ENCODE peak calls at places on chromosomes 6 and 20, in four cellular contexts. I is K562, X is SK-N-SH, U is HepG2. K is an unnamed sample.

GRCh38 chr20:47561175-47561574 is 59.5 kb downstream of the NCOA3 start:
- DNase-seq in I (no peak), U (no peak), X (no peak), K (no peak)

GRCh38 chr6:133854633-133855598 is 34.0 kb upstream of the TCF21 start:
- DNase-seq in I (no peak), U (peak), X (peak), K (no peak)

GRCh38 chr6:141169419-141169818 is 963.3 kb upstream of the GJE1 start:
- DNase-seq in I (no peak), X (no peak), U (no peak), K (no peak)

GRCh38 chr20:57835462-57836455 is 125.9 kb upstream of the PMEPA1 start:
- DNase-seq in X (no peak), U (no peak), I (no peak), K (no peak)

GRCh38 chr6:47250302-47250701 is 59.4 kb downstream of the TNFRSF21 start:
- DNase-seq in X (no peak), U (no peak), I (no peak), K (no peak)

GRCh38 chr6:16344756-16345155 is 106.4 kb downstream of the GMPR start:
- DNase-seq in X (no peak), I (no peak), U (no peak), K (no peak)

GRCh38 chr20:21251278-21251677 is 51.9 kb upstream of the XRN2 start:
- DNase-seq in U (no peak), X (no peak), I (no peak), K (no peak)

GRCh38 chr6:39353698-39354315 is 31.3 kb upstream of the KCNK16 start:
- DNase-seq in X (no peak), I (no peak), U (no peak), K (no peak)

GRCh38 chr6:43763133-43763797 is 6.7 kb upstream of the VEGFA start:
- DNase-seq in X (no peak), U (no peak), I (no peak), K (no peak)

GRCh38 chr6:26157150-26157837 is 70.1 kb downstream of the HFE start:
- DNase-seq in X (peak), I (peak), U (no peak), K (no peak)

GRCh38 chr6:42295181-42295580 is 77.5 kb upstream of the MRPS10 start:
- DNase-seq in I (no peak), U (no peak), X (no peak), K (no peak)

GRCh38 chr6:127539292-127539691 is 20.2 kb upstream of the MTCL3 start:
- DNase-seq in U (no peak), I (no peak), X (peak), K (no peak)

GRCh38 chr6:165183496-165184140 is 125.8 kb downstream of the C6orf118 start:
- DNase-seq in X (no peak), U (no peak), I (no peak), K (no peak)

GRCh38 chr20:50110141-50111047 is 2.6 kb downstream of the UBE2V1 start:
- DNase-seq in U (peak), I (no peak), X (no peak), K (no peak)

GRCh38 chr6:148459228-148459627 is 116.6 kb downstream of the SASH1 start:
- DNase-seq in X (no peak), U (no peak), I (no peak), K (no peak)

GRCh38 chr20:7926323-7926722 is 13.9 kb downstream of the HAO1 start:
- DNase-seq in X (no peak), U (no peak), I (no peak), K (no peak)

GRCh38 chr6:136751991-136752390 is 40.3 kb downstream of the MAP3K5 start:
- DNase-seq in I (no peak), X (no peak), U (no peak), K (no peak)

GRCh38 chr6:108250240-108250866 is 10.5 kb downstream of the SNX3 start:
- DNase-seq in X (no peak), I (peak), U (no peak), K (peak)

GRCh38 chr6:2970753-2971419 is 481 bp downstream of the SERPINB6 start:
- DNase-seq in X (peak), I (peak), U (no peak), K (no peak)

GRCh38 chr20:25282796-25283195 is 34.9 kb downstream of the PYGB start:
- DNase-seq in X (no peak), U (no peak), I (no peak), K (no peak)

GRCh38 chr6:130019796-130020105 is 1.4 kb downstream of the L3MBTL3 start:
- DNase-seq in I (peak), U (no peak), X (peak), K (no peak)

GRCh38 chr20:19935842-19936241 is 81.3 kb upstream of the NAA20 start:
- DNase-seq in X (no peak), I (no peak), U (no peak), K (no peak)

GRCh38 chr6:28597924-28598323 is 72.2 kb downstream of the GPX5 start:
- DNase-seq in X (peak), I (no peak), U (peak), K (peak)

GRCh38 chr6:91386204-91386603 is 799.3 kb upstream of the MAP3K7 start:
- DNase-seq in U (no peak), X (no peak), I (no peak), K (no peak)

GRCh38 chr6:37005827-37006514 is 516 bp downstream of the FGD2 start:
- DNase-seq in X (no peak), U (no peak), I (no peak), K (no peak)

GRCh38 chr20:51668932-51669331 is 99.3 kb downstream of the ATP9A start:
- DNase-seq in U (no peak), I (no peak), X (no peak), K (no peak)

GRCh38 chr20:52859156-52859887 is 112.8 kb upstream of the TSHZ2 start:
- DNase-seq in X (peak), I (no peak), U (no peak), K (no peak)

GRCh38 chr6:32785781-32786533 is 22.6 kb upstream of the HLA-DQB2 start:
- DNase-seq in U (peak), I (peak), X (peak), K (peak)
- TF ChIP-seq ELF1 in U (no peak), I (no peak), X (no peak), K (no peak)

GRCh38 chr6:111260570-111261298 is 173.4 kb downstream of the SLC16A10 start:
- DNase-seq in U (no peak), I (peak), X (no peak), K (no peak)
- H3K4me3 ChIP-seq in U (peak), I (peak), X (peak), K (peak)

GRCh38 chr20:63979549-63980316 is at the start of gene SAMD10:
- DNase-seq in U (peak), I (peak), X (peak), K (no peak)
- TF ChIP-seq CTCF in U (peak), I (no peak), X (no peak), K (no peak)

DNA sequence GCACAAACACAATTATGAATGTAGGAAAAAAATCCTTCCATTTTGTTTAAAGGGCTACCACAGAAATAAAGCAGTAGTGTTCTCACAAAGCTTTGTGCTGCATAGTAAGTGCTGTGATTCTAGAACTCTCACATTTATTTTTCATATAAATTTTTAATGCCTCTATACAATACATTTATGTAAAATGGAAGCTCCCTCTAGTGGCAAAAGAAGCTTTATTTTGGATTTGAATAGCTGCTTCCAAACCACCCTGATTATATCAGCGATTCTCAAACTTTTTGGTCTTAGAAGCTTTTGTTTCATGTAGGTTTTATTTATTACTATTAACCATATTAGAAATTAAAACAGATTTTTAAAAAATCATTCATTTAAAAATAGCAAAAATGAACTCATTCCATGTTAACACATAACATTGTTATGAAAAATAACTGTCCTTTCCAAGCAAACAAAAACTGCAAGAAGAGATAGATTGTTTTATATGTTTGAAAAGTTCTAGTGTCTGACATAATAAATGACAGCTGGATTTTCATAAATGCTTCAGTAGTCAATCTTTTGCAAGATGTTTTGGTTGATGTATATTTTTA is 38.4 kb downstream of the HS3ST5 start:
- DNase-seq in I (no peak), X (no peak), U (peak), K (peak)
- TF ChIP-seq ELF1 in I (no peak), X (no peak), U (no peak), K (no peak)

GRCh38 chr6:117534974-117535373 is 52.5 kb downstream of the DCBLD1 start:
- DNase-seq in X (no peak), U (no peak), I (no peak), K (no peak)
- H3K4me3 ChIP-seq in X (no peak), U (no peak), I (no peak), K (no peak)

K was measured in HCT116.